ENCODE peak calls at places on chromosome 1, in seven cellular contexts. One of them, this sample, is unnamed.

GRCh38 chr1:211726467-211726866 is 51.0 kb upstream of the NEK2 start:
- DNase-seq in activated CD4-positive, alpha-beta T cell treated with anti-CD3 and anti-CD28 coated beads, Interleukin-2, amount 50 U/mL, for 4 hours: no peak
- DNase-seq in germinal center: no peak
- DNase-seq in HCEC 1CT: no peak
- DNase-seq in bronchial epithelial cell: no peak
- DNase-seq in cardiac muscle cell: no peak
- DNase-seq in stomach: no peak
- DNase-seq in this sample: peak

GRCh38 chr1:168803696-168804510 is 74.9 kb upstream of the DPT start:
- DNase-seq in activated CD4-positive, alpha-beta T cell treated with anti-CD3 and anti-CD28 coated beads, Interleukin-2, amount 50 U/mL, for 4 hours: no peak
- DNase-seq in germinal center: no peak
- DNase-seq in HCEC 1CT: no peak
- DNase-seq in bronchial epithelial cell: no peak
- DNase-seq in cardiac muscle cell: no peak
- DNase-seq in stomach: no peak
- DNase-seq in this sample: no peak

GRCh38 chr1:37325509-37326437 is 148.6 kb upstream of the ZC3H12A start:
- DNase-seq in activated CD4-positive, alpha-beta T cell treated with anti-CD3 and anti-CD28 coated beads, Interleukin-2, amount 50 U/mL, for 4 hours: no peak
- DNase-seq in germinal center: no peak
- DNase-seq in HCEC 1CT: no peak
- DNase-seq in bronchial epithelial cell: no peak
- DNase-seq in cardiac muscle cell: no peak
- DNase-seq in stomach: no peak
- DNase-seq in this sample: no peak

GRCh38 chr1:160821627-160822026 is 25.7 kb downstream of the LY9 start:
- DNase-seq in activated CD4-positive, alpha-beta T cell treated with anti-CD3 and anti-CD28 coated beads, Interleukin-2, amount 50 U/mL, for 4 hours: no peak
- DNase-seq in germinal center: no peak
- DNase-seq in HCEC 1CT: no peak
- DNase-seq in bronchial epithelial cell: no peak
- DNase-seq in cardiac muscle cell: no peak
- DNase-seq in stomach: no peak
- DNase-seq in this sample: no peak

GRCh38 chr1:202618387-202619022 is 91.7 kb downstream of the SYT2 start:
- DNase-seq in activated CD4-positive, alpha-beta T cell treated with anti-CD3 and anti-CD28 coated beads, Interleukin-2, amount 50 U/mL, for 4 hours: no peak
- DNase-seq in germinal center: no peak
- DNase-seq in HCEC 1CT: peak
- DNase-seq in bronchial epithelial cell: peak
- DNase-seq in cardiac muscle cell: peak
- DNase-seq in stomach: no peak
- DNase-seq in this sample: peak

GRCh38 chr1:64934115-64934880 is 32.1 kb downstream of the JAK1 start:
- DNase-seq in activated CD4-positive, alpha-beta T cell treated with anti-CD3 and anti-CD28 coated beads, Interleukin-2, amount 50 U/mL, for 4 hours: no peak
- DNase-seq in germinal center: no peak
- DNase-seq in HCEC 1CT: peak
- DNase-seq in bronchial epithelial cell: peak
- DNase-seq in cardiac muscle cell: peak
- DNase-seq in stomach: no peak
- DNase-seq in this sample: no peak

GRCh38 chr1:26618561-26618960 is 77.3 kb upstream of the ARID1A start:
- DNase-seq in activated CD4-positive, alpha-beta T cell treated with anti-CD3 and anti-CD28 coated beads, Interleukin-2, amount 50 U/mL, for 4 hours: no peak
- DNase-seq in germinal center: peak
- DNase-seq in HCEC 1CT: no peak
- DNase-seq in bronchial epithelial cell: no peak
- DNase-seq in cardiac muscle cell: no peak
- DNase-seq in stomach: no peak
- DNase-seq in this sample: no peak

GRCh38 chr1:219271914-219272545 is 98.4 kb downstream of the LYPLAL1 start:
- DNase-seq in activated CD4-positive, alpha-beta T cell treated with anti-CD3 and anti-CD28 coated beads, Interleukin-2, amount 50 U/mL, for 4 hours: no peak
- DNase-seq in germinal center: no peak
- DNase-seq in HCEC 1CT: no peak
- DNase-seq in bronchial epithelial cell: no peak
- DNase-seq in cardiac muscle cell: peak
- DNase-seq in stomach: no peak
- DNase-seq in this sample: no peak

GRCh38 chr1:202623075-202623474 is 87.2 kb downstream of the SYT2 start:
- DNase-seq in activated CD4-positive, alpha-beta T cell treated with anti-CD3 and anti-CD28 coated beads, Interleukin-2, amount 50 U/mL, for 4 hours: no peak
- DNase-seq in germinal center: no peak
- DNase-seq in HCEC 1CT: peak
- DNase-seq in bronchial epithelial cell: no peak
- DNase-seq in cardiac muscle cell: peak
- DNase-seq in stomach: no peak
- DNase-seq in this sample: peak